ENCODE peak calls at places on chromosomes 11 and 22, in seven cellular contexts. P is stimulated activated CD4-positive, alpha-beta T cell treated with anti-CD3 and anti-CD28 coated beads, Interleukin-1b, Interleukin-23, amount 100 ng/mL, for 24 hours; H is activated CD4-positive, alpha-beta T cell treated with anti-CD3 and anti-CD28 coated beads, Interleukin-2, amount 50 U/mL, for 4 hours; F is activated naive CD8-positive, alpha-beta T cell treated with anti-CD3 and anti-CD28 coated beads, Interleukin-2, amount 50 U/mL, for 24 hours; J is right cardiac atrium; T is HEK293T; B is fibroblast of the conjunctiva. Q is an unnamed sample.

GRCh38 chr22:40220316-40221054 is 42.8 kb downstream of the TNRC6B start:
- DNase-seq in P (no peak), H (no peak), F (no peak), J (no peak), T (no peak), B (no peak), Q (no peak)

GRCh38 chr11:134236834-134237556 is 12.5 kb downstream of the VPS26B start:
- DNase-seq in P (no peak), H (no peak), F (no peak), J (no peak), T (no peak), B (no peak), Q (no peak)

GRCh38 chr11:17163296-17163695 is 44.5 kb downstream of the PIK3C2A start:
- DNase-seq in P (no peak), H (no peak), F (no peak), J (no peak), T (no peak), B (no peak), Q (no peak)

GRCh38 chr11:75440960-75441803 is 8.2 kb upstream of the KLHL35 start:
- DNase-seq in P (no peak), H (no peak), F (no peak), J (no peak), T (no peak), B (no peak), Q (no peak)

GRCh38 chr11:88204353-88204752 is 29.1 kb upstream of the RAB38 start:
- DNase-seq in P (no peak), H (no peak), F (no peak), J (no peak), T (no peak), B (no peak), Q (no peak)

GRCh38 chr22:48486163-48486957 is 1341.3 kb downstream of the BRD1 start:
- DNase-seq in P (no peak), H (no peak), F (no peak), J (no peak), T (no peak), B (no peak), Q (no peak)

GRCh38 chr22:41660416-41660815 is 28.3 kb downstream of the SNU13 start:
- DNase-seq in P (no peak), H (no peak), F (no peak), J (peak), T (no peak), B (no peak), Q (no peak)

GRCh38 chr22:32796865-32797573 is 4.5 kb upstream of the TIMP3 start:
- DNase-seq in P (peak), H (peak), F (peak), J (peak), T (peak), B (peak), Q (peak)

GRCh38 chr11:57274904-57275498 is 38.0 kb upstream of the APLNR start:
- DNase-seq in P (no peak), H (no peak), F (no peak), J (no peak), T (no peak), B (no peak), Q (no peak)

GRCh38 chr22:28711820-28712777 is 29.5 kb downstream of the CHEK2 start:
- DNase-seq in P (no peak), H (no peak), F (no peak), J (no peak), T (no peak), B (peak), Q (no peak)

GRCh38 chr11:36391062-36391461 is 95.0 kb downstream of the PRR5L start:
- DNase-seq in P (no peak), H (peak), F (peak), J (no peak), T (no peak), B (no peak), Q (no peak)

GRCh38 chr11:132734217-132734616 is 798.1 kb downstream of the OPCML start:
- DNase-seq in P (no peak), H (no peak), F (no peak), J (no peak), T (no peak), B (no peak), Q (no peak)

GRCh38 chr22:23912293-23912903 is 18.2 kb downstream of the MIF start:
- DNase-seq in P (no peak), H (no peak), F (no peak), J (no peak), T (no peak), B (no peak), Q (no peak)

GRCh38 chr11:78429667-78430066 is 12.0 kb upstream of the GAB2 start:
- DNase-seq in P (no peak), H (no peak), F (no peak), J (no peak), T (no peak), B (no peak), Q (no peak)

GRCh38 chr11:60125962-60126585 is 37.6 kb downstream of the MS4A2 start:
- DNase-seq in P (no peak), H (no peak), F (no peak), J (no peak), T (no peak), B (no peak), Q (no peak)

GRCh38 chr22:39097098-39098020 is at the start of gene APOBEC3H:
- DNase-seq in P (no peak), H (no peak), F (peak), J (no peak), T (no peak), B (no peak), Q (no peak)

GRCh38 chr11:128804481-128804880 is 62.6 kb downstream of the KCNJ1 start:
- DNase-seq in P (no peak), H (no peak), F (no peak), J (no peak), T (no peak), B (no peak), Q (no peak)

GRCh38 chr11:75760710-75761493 is 7.7 kb upstream of the DGAT2 start:
- DNase-seq in P (no peak), H (no peak), F (no peak), J (no peak), T (no peak), B (peak), Q (no peak)

GRCh38 chr11:33391893-33392251 is 134.7 kb downstream of the HIPK3 start:
- DNase-seq in P (no peak), H (no peak), F (no peak), J (no peak), T (no peak), B (no peak), Q (no peak)

GRCh38 chr22:36734171-36735058 is 30.9 kb upstream of the CACNG2 start:
- DNase-seq in P (no peak), H (no peak), F (no peak), J (peak), T (no peak), B (no peak), Q (no peak)

GRCh38 chr11:120545813-120546212 is 34.3 kb downstream of the GRIK4 start:
- DNase-seq in P (no peak), H (no peak), F (no peak), J (no peak), T (no peak), B (no peak), Q (no peak)

GRCh38 chr11:9091044-9091936 is at the start of gene SCUBE2:
- DNase-seq in P (no peak), H (no peak), F (no peak), J (no peak), T (no peak), B (no peak), Q (no peak)

GRCh38 chr11:121965330-121965729 is 150.7 kb downstream of the BLID start:
- DNase-seq in P (no peak), H (no peak), F (no peak), J (no peak), T (no peak), B (peak), Q (no peak)